ENCODE peak calls at places on chromosome 19, in eight cellular contexts. Z, R, P, L, T, W, M and H are unnamed samples.

GRCh38 chr19:13043285-13043684 is 48.0 kb downstream of the NFIX start:
- DNase-seq in Z (no peak), R (no peak), P (no peak), L (no peak), T (no peak), W (no peak), M (no peak), H (no peak)

GRCh38 chr19:55643733-55644116 is 276 bp downstream of the ZNF581 start:
- DNase-seq in Z (no peak), R (no peak), P (no peak), L (no peak), T (no peak), W (no peak), M (no peak), H (no peak)

GRCh38 chr19:58575183-58576041 is 2.3 kb upstream of the MZF1 start:
- DNase-seq in Z (peak), R (peak), P (peak), L (peak), T (peak), W (peak), M (no peak), H (peak)

GRCh38 chr19:49107625-49108459 is 6.3 kb upstream of the LIN7B start:
- DNase-seq in Z (no peak), R (no peak), P (no peak), L (no peak), T (no peak), W (no peak), M (no peak), H (no peak)

GRCh38 chr19:19643158-19644053 is at the start of gene GMIP:
- DNase-seq in Z (no peak), R (no peak), P (peak), L (peak), T (peak), W (peak), M (peak), H (peak)

GRCh38 chr19:15251010-15251748 is 18.9 kb upstream of the EPHX3 start:
- DNase-seq in Z (peak), R (peak), P (no peak), L (no peak), T (peak), W (no peak), M (no peak), H (peak)

GRCh38 chr19:15418112-15418587 is 638 bp downstream of the AKAP8L start:
- DNase-seq in Z (no peak), R (no peak), P (peak), L (no peak), T (no peak), W (no peak), M (no peak), H (peak)

GRCh38 chr19:15120135-15121026 is 13.2 kb downstream of the SYDE1 start:
- DNase-seq in Z (no peak), R (no peak), P (no peak), L (peak), T (no peak), W (no peak), M (no peak), H (no peak)

GRCh38 chr19:35006342-35006998 is 6.3 kb downstream of the GRAMD1A start:
- DNase-seq in Z (peak), R (no peak), P (no peak), L (no peak), T (no peak), W (no peak), M (peak), H (no peak)

GRCh38 chr19:48745208-48745995 is 1.3 kb downstream of the IZUMO1 start:
- DNase-seq in Z (peak), R (no peak), P (peak), L (peak), T (peak), W (peak), M (peak), H (peak)

GRCh38 chr19:41248895-41249294 is 15.3 kb upstream of the HNRNPUL1 start:
- DNase-seq in Z (no peak), R (no peak), P (no peak), L (peak), T (no peak), W (no peak), M (no peak), H (no peak)

GRCh38 chr19:49338023-49338677 is 2.9 kb downstream of the CD37 start:
- DNase-seq in Z (no peak), R (no peak), P (peak), L (peak), T (peak), W (no peak), M (no peak), H (no peak)

GRCh38 chr19:10966809-10967208 is 6.0 kb downstream of the SMARCA4 start:
- DNase-seq in Z (no peak), R (no peak), P (no peak), L (no peak), T (no peak), W (no peak), M (no peak), H (no peak)

GRCh38 chr19:39590265-39590664 is 12.1 kb upstream of the LGALS13 start:
- DNase-seq in Z (no peak), R (no peak), P (peak), L (peak), T (no peak), W (no peak), M (no peak), H (no peak)

GRCh38 chr19:54608205-54608604 is 14.8 kb downstream of the LILRA1 start:
- DNase-seq in Z (no peak), R (no peak), P (no peak), L (no peak), T (no peak), W (no peak), M (peak), H (no peak)

GRCh38 chr19:49071860-49072547 is 495 bp downstream of the KCNA7 start:
- DNase-seq in Z (no peak), R (no peak), P (peak), L (peak), T (no peak), W (no peak), M (no peak), H (no peak)

GRCh38 chr19:19568802-19569756 is 31.0 kb downstream of the CILP2 start:
- DNase-seq in Z (peak), R (no peak), P (no peak), L (no peak), T (no peak), W (no peak), M (peak), H (no peak)

GRCh38 chr19:44051654-44052402 is at the start of gene ZNF223:
- DNase-seq in Z (peak), R (peak), P (peak), L (peak), T (peak), W (peak), M (peak), H (peak)

GRCh38 chr19:32373614-32374295 is 28.3 kb downstream of the ZNF507 start:
- DNase-seq in Z (peak), R (peak), P (no peak), L (no peak), T (peak), W (no peak), M (peak), H (peak)

GRCh38 chr19:47436712-47437401 is 17.5 kb upstream of the MEIS3 start:
- DNase-seq in Z (no peak), R (no peak), P (peak), L (peak), T (peak), W (peak), M (peak), H (peak)
- TF ChIP-seq CTCF in Z (peak), R (peak), P (peak), L (peak), T (peak), W (peak), M (peak), H (peak)

GRCh38 chr19:45659096-45659729 is 8.8 kb upstream of the GIPR start:
- DNase-seq in Z (no peak), R (no peak), P (no peak), L (no peak), T (no peak), W (no peak), M (no peak), H (no peak)
- H3K27ac ChIP-seq in Z (no peak), R (no peak), P (no peak), L (no peak), T (no peak), W (no peak), M (no peak), H (no peak)

GRCh38 chr19:29943615-29944014 is 1.6 kb downstream of the URI1 start:
- DNase-seq in Z (no peak), R (no peak), P (no peak), L (no peak), T (no peak), W (no peak), M (no peak), H (no peak)
- TF ChIP-seq CTCF in Z (no peak), R (no peak), P (no peak), L (no peak), T (no peak), W (no peak), M (no peak), H (no peak)

GRCh38 chr19:2338751-2339643 is 10.5 kb downstream of the SPPL2B start:
- DNase-seq in Z (no peak), R (no peak), P (no peak), L (no peak), T (no peak), W (no peak), M (no peak), H (no peak)
- H3K27ac ChIP-seq in Z (no peak), R (no peak), P (no peak), L (no peak), T (no peak), W (no peak), M (no peak), H (no peak)

DNA sequence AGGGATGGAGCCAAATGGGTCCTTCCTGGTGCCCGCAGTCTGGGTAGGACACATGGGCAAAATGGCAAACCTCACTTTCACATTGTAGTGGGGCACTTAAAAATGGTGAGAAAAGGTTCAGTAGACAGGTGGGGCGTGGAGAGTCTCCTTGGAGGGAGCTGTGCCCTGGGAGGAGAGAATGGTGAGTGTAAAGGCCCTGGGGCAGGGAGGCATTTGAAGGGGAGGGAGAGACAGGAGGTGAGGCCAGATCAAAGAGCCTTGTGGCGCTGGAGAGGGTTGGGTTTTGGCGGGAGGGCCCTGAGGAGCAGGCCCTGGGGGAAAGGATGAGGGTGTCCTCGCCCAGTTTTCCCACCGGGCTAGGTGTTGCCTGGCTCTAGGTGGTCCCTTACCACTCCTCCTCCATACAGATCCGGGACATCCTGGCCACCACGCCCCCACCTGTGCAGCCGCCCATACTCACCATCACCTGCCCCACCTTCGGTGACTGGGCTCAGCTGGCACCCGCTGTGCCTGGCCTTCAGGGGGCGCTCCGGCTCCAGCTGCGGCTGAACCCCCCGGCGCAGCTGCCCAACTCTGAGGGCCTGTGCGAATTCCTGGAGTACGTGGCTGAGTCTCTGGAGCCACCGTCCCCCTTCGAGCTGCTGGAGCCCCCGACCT is 6.3 kb downstream of the MAP1S start:
- DNase-seq in Z (no peak), R (no peak), P (peak), L (peak), T (no peak), W (no peak), M (no peak), H (no peak)
- TF ChIP-seq CTCF in Z (no peak), R (no peak), P (peak), L (peak), T (no peak), W (no peak), M (peak), H (no peak)